ENCODE peak calls at places on chromosomes 16 and 17, in seven cellular contexts. F is H1, B is mesendoderm, P is H9, K is IMR-90, Y is mesenchymal stem cell, T is trophoblast cell. G is an unnamed sample.

GRCh38 chr17:60165976-60166375 is 16.2 kb downstream of the CA4 start:
- DNase-seq in Y (no peak), P (no peak), T (no peak), F (no peak), K (no peak), B (peak), G (no peak)

GRCh38 chr17:67679721-67680120 is 38.0 kb upstream of the NOL11 start:
- DNase-seq in K (no peak), T (no peak), F (no peak), B (no peak), Y (no peak), P (no peak), G (no peak)

GRCh38 chr16:67235816-67236547 is 9.1 kb downstream of the TMEM208 start:
- DNase-seq in T (no peak), P (peak), F (no peak), K (no peak), B (no peak), Y (no peak), G (no peak)

GRCh38 chr17:45087496-45087975 is 26.4 kb downstream of the NMT1 start:
- DNase-seq in K (peak), F (no peak), T (no peak), Y (no peak), B (no peak), P (no peak), G (no peak)

GRCh38 chr17:52148969-52149351 is 9.6 kb downstream of the CA10 start:
- DNase-seq in T (no peak), K (no peak), P (no peak), F (no peak), B (no peak), Y (peak), G (no peak)

GRCh38 chr16:3143598-3144330 is 8.9 kb downstream of the ZNF213 start:
- DNase-seq in T (peak), B (no peak), P (no peak), K (no peak), Y (no peak), F (no peak), G (no peak)

GRCh38 chr16:88815901-88816589 is 4.3 kb upstream of the APRT start:
- DNase-seq in B (no peak), Y (peak), F (peak), T (peak), K (no peak), P (peak), G (no peak)

GRCh38 chr16:2702438-2702825 is 17.6 kb downstream of the PRSS27 start:
- DNase-seq in Y (no peak), P (no peak), F (no peak), B (no peak), T (no peak), K (no peak), G (no peak)

GRCh38 chr17:80169784-80170500 is at the start of gene CARD14:
- DNase-seq in P (peak), F (no peak), K (no peak), B (no peak), Y (no peak), T (peak), G (no peak)

GRCh38 chr17:10875411-10875810 is 37.5 kb upstream of the PIRT start:
- DNase-seq in F (peak), K (no peak), Y (no peak), T (peak), B (peak), P (peak), G (peak)

GRCh38 chr16:47142469-47143328 is 1.0 kb downstream of the NETO2 start:
- DNase-seq in T (peak), K (peak), P (peak), F (no peak), Y (peak), B (peak), G (peak)

GRCh38 chr17:62723842-62724241 is 84.3 kb downstream of the MARCHF10 start:
- DNase-seq in T (no peak), F (no peak), B (peak), Y (no peak), K (peak), P (peak), G (no peak)

GRCh38 chr17:6120351-6120750 is 50.2 kb downstream of the WSCD1 start:
- DNase-seq in Y (no peak), T (no peak), P (no peak), F (no peak), K (no peak), B (no peak), G (no peak)
- H2BK120ac ChIP-seq in Y (no peak), T (no peak), P (no peak), F (no peak), K (no peak), B (no peak), G (no peak)

GRCh38 chr16:51526622-51527021 is 375.6 kb upstream of the SALL1 start:
- DNase-seq in T (no peak), K (no peak), F (no peak), B (peak), P (no peak), Y (no peak), G (no peak)
- H2AK5ac ChIP-seq in T (no peak), K (no peak), F (no peak), B (no peak), P (no peak), Y (no peak), G (no peak)

GRCh38 chr17:35416659-35417058 is 15.6 kb downstream of the SLFN12 start:
- DNase-seq in F (no peak), P (no peak), Y (no peak), T (no peak), B (no peak), K (no peak), G (no peak)
- H2BK120ac ChIP-seq in F (no peak), P (no peak), Y (no peak), T (no peak), B (no peak), K (no peak), G (no peak)

GRCh38 chr17:39754161-39754957 is 16.6 kb downstream of the GRB7 start:
- DNase-seq in Y (peak), F (peak), P (peak), T (peak), B (peak), K (peak), G (peak)
- H2AK5ac ChIP-seq in Y (no peak), F (no peak), P (no peak), T (no peak), B (no peak), K (peak), G (peak)